ENCODE peak calls at places on chromosomes 11 and 22, in eight cellular contexts. F is bronchial epithelial cell, M is GM10248, P is progenitor cell of endocrine pancreas, B is stomach, V is tibial nerve, D is psoas muscle, G is fibroblast of lung. A is an unnamed sample.

GRCh38 chr22:19890502-19891349 is 36.1 kb upstream of the GNB1L start:
- DNase-seq in G (no peak), D (no peak), F (no peak), P (no peak), B (no peak), V (no peak), M (no peak), A (no peak)

GRCh38 chr11:65786008-65786785 is 666 bp upstream of the OVOL1 start:
- DNase-seq in M (peak), D (no peak), B (peak), P (no peak), G (no peak), V (no peak), F (no peak), A (no peak)

GRCh38 chr11:114228401-114229061 is 67.7 kb upstream of the NNMT start:
- DNase-seq in P (no peak), B (no peak), V (no peak), G (no peak), M (no peak), F (no peak), D (no peak), A (no peak)

GRCh38 chr11:35247428-35247827 is 108.5 kb downstream of the CD44 start:
- DNase-seq in F (no peak), D (no peak), V (no peak), P (no peak), G (no peak), B (peak), M (no peak), A (no peak)

GRCh38 chr11:76803811-76804600 is 20.9 kb downstream of the TSKU start:
- DNase-seq in D (no peak), P (no peak), V (peak), G (peak), B (no peak), M (peak), F (no peak), A (no peak)

GRCh38 chr11:15926071-15926470 is 430.3 kb downstream of the SOX6 start:
- DNase-seq in D (no peak), P (no peak), G (no peak), B (no peak), V (no peak), M (no peak), F (peak), A (no peak)

GRCh38 chr11:88050247-88050646 is 125.0 kb downstream of the RAB38 start:
- DNase-seq in V (no peak), M (no peak), P (no peak), F (peak), B (no peak), D (no peak), G (no peak), A (peak)

GRCh38 chr11:78187366-78188011 is 937 bp downstream of the KCTD21 start:
- DNase-seq in G (no peak), F (peak), B (no peak), P (no peak), D (no peak), M (peak), V (no peak), A (peak)

GRCh38 chr22:19634206-19634536 is 80.1 kb upstream of the SEPTIN5 start:
- DNase-seq in M (no peak), P (no peak), F (no peak), D (no peak), B (no peak), V (no peak), G (no peak), A (no peak)

GRCh38 chr11:3123316-3123715 is 41.8 kb downstream of the OSBPL5 start:
- DNase-seq in F (no peak), M (no peak), P (no peak), V (peak), B (no peak), G (peak), D (peak), A (peak)

GRCh38 chr11:2380807-2381350 is 3.8 kb downstream of the CD81 start:
- DNase-seq in G (no peak), P (no peak), V (peak), F (no peak), B (peak), D (peak), M (peak), A (no peak)

GRCh38 chr11:73680687-73681086 is 34.3 kb downstream of the PLEKHB1 start:
- DNase-seq in G (no peak), V (no peak), D (no peak), M (no peak), F (no peak), B (no peak), P (no peak), A (no peak)

GRCh38 chr11:36818410-36818809 is 220.4 kb upstream of the RAG2 start:
- DNase-seq in B (no peak), D (no peak), M (peak), P (no peak), F (no peak), V (no peak), G (no peak), A (no peak)

GRCh38 chr11:72569966-72570892 is 104.0 kb downstream of the PDE2A start:
- DNase-seq in V (no peak), P (no peak), D (no peak), F (peak), M (no peak), G (peak), B (peak), A (peak)

GRCh38 chr11:114340311-114341131 is 44.3 kb downstream of the NNMT start:
- DNase-seq in M (no peak), G (peak), V (peak), F (peak), P (no peak), D (peak), B (peak), A (peak)

GRCh38 chr11:11786771-11787170 is 55.0 kb upstream of the USP47 start:
- DNase-seq in B (no peak), D (no peak), V (peak), P (no peak), G (peak), M (no peak), F (peak), A (peak)

GRCh38 chr11:123590296-123590912 is 64.0 kb downstream of the SCN3B start:
- DNase-seq in B (peak), M (no peak), V (peak), D (peak), F (peak), G (peak), P (no peak), A (peak)

GRCh38 chr11:2765491-2765890 is 65.7 kb upstream of the KCNQ1OT1 start:
- DNase-seq in D (no peak), M (no peak), F (no peak), V (no peak), G (no peak), P (no peak), B (no peak), A (no peak)

GRCh38 chr11:76599041-76600013 is 71.2 kb downstream of the LRRC32 start:
- DNase-seq in P (no peak), D (no peak), G (peak), B (no peak), M (no peak), V (no peak), F (no peak), A (no peak)

GRCh38 chr11:87368876-87369480 is 331.2 kb downstream of the TMEM135 start:
- DNase-seq in B (no peak), F (peak), G (peak), P (no peak), D (no peak), V (no peak), M (no peak), A (no peak)

GRCh38 chr11:92269021-92269420 is 44.4 kb downstream of the FAT3 start:
- DNase-seq in V (no peak), G (peak), P (no peak), F (peak), B (no peak), M (no peak), D (no peak), A (peak)

GRCh38 chr11:122033193-122033592 is 82.8 kb downstream of the BLID start:
- DNase-seq in G (no peak), M (no peak), F (no peak), V (no peak), B (no peak), D (no peak), P (no peak), A (no peak)

GRCh38 chr11:102111011-102111786 is 952 bp downstream of the YAP1 start:
- DNase-seq in P (peak), B (peak), D (peak), G (peak), F (peak), V (peak), M (peak), A (peak)

GRCh38 chr11:43738600-43739409 is 58.3 kb downstream of the HSD17B12 start:
- DNase-seq in D (no peak), G (peak), M (no peak), F (peak), B (no peak), V (no peak), P (no peak), A (peak)

GRCh38 chr22:27378343-27378800 is 423.2 kb downstream of the MN1 start:
- DNase-seq in G (peak), F (no peak), V (no peak), P (no peak), B (no peak), M (no peak), D (no peak), A (no peak)

GRCh38 chr11:107250017-107250416 is 207.6 kb downstream of the CWF19L2 start:
- DNase-seq in F (no peak), V (no peak), P (no peak), B (no peak), M (no peak), G (no peak), D (no peak), A (no peak)
- TF ChIP-seq CTCF in F (no peak), V (no peak), P (no peak), B (no peak), M (no peak), G (no peak), D (no peak), A (no peak)

DNA sequence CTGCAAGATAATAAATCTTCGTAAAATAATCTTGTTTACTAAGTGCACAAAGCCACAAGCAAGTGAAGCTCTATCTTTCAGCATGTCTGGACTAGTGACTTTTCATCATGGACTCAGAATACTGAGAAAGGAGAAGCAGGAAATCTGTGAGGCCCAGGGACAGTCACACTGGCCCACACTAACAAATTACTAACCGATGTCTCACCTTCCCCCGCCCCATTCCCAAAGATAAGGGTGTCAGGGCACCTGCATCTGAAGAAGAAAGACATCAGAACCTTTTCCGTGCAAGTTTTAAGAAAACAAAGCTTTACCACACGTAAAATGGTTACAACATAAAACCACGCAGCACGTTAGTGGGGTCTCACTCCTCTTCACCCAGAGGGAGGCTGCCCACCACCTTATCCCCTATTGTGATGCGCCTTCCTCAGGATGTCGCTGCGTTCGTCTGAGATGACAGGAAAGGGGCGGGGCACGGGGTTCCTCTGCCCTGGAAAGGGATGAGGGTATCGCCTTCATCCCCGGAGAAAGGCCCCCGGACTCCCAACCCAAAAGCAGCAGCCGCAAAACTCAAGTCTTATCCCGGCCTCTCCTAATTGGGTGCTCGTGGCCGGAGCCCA is 603 bp downstream of the BTBD10 start:
- DNase-seq in F (peak), M (peak), V (peak), P (peak), B (peak), D (peak), G (peak), A (peak)
- TF ChIP-seq CTCF in F (no peak), M (no peak), V (no peak), P (no peak), B (no peak), D (no peak), G (no peak), A (no peak)

DNA sequence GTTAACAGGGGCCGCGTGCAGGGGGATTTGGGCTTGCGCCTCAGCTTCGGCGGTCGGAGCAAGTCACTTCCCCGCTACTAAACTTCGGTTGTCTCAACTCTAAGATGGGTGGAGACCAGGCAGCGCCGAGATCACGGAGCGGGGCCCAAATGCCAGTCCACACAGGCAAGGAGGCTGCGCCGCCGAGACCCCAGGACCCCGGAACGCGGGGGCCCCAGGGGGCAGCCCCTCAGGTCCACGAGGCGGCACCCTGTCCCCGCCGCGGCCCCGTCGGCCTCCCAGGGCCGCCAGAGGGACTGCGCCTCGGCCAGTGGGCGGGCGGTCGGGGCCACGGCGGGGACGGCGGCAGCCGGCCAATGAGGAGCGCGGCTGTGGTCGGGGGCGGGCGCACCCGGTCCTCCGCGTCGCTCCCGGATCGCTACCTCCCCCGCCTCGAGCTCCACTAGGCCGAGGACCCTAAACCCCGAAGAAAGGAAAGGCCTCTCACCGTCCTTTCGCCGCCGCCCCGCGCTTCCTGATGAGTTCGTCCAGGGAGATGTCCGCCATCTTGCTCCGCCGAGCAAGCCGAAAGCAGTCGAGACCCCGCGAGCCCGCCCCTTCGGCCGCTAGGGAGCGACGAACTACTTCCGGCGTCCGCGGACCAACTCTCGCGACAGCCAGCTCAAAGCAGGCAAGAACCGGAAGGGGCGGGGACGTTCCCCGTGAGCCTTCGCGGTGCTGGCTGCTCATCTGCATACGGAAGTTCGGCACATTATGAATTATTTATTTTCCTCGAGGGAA is at the start of gene POLDIP3:
- DNase-seq in B (peak), D (peak), M (peak), V (peak), P (peak), F (peak), G (peak), A (peak)
- TF ChIP-seq CTCF in B (no peak), D (no peak), M (peak), V (peak), P (peak), F (peak), G (no peak), A (no peak)

DNA sequence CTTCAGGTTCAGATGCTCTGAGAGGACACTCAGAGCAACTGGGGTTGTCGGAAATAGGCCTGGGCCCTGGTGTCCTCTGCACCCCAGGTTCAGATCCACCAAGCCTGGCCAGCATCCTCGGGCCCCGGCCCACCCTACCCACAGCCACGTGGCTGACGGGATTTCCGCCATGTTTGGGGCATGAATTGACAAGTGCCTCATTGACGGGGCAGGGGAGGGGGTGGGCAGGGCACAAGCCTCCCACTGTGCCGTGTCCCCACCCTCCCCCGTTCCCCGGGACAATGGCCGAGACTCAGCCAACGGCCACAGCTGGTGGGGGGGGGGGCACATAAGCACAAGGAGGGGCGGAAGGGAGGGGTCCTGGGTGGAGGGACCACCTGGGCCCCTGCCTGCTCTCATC is 8.5 kb downstream of the MYRF start:
- DNase-seq in D (no peak), M (no peak), P (no peak), F (no peak), B (no peak), V (no peak), G (no peak), A (no peak)
- TF ChIP-seq CTCF in D (no peak), M (no peak), P (no peak), F (no peak), B (no peak), V (no peak), G (no peak), A (no peak)

GRCh38 chr11:79400717-79401330 is 40.0 kb downstream of the TENM4 start:
- DNase-seq in V (no peak), P (no peak), B (peak), D (peak), F (peak), G (no peak), M (peak), A (peak)
- TF ChIP-seq CTCF in V (no peak), P (peak), B (peak), D (peak), F (peak), G (peak), M (peak), A (no peak)

GRCh38 chr11:93537767-93538261 is 5.4 kb downstream of the SMCO4 start:
- DNase-seq in M (no peak), B (peak), P (no peak), D (peak), G (peak), V (peak), F (peak), A (no peak)
- TF ChIP-seq CTCF in M (no peak), B (no peak), P (no peak), D (no peak), G (no peak), V (no peak), F (no peak), A (no peak)

GRCh38 chr11:83087035-83087434 is 15.3 kb upstream of the RAB30 start:
- DNase-seq in P (no peak), F (peak), M (no peak), B (no peak), D (no peak), G (peak), V (no peak), A (peak)
- TF ChIP-seq CTCF in P (peak), F (no peak), M (peak), B (no peak), D (peak), G (no peak), V (no peak), A (peak)

DNA sequence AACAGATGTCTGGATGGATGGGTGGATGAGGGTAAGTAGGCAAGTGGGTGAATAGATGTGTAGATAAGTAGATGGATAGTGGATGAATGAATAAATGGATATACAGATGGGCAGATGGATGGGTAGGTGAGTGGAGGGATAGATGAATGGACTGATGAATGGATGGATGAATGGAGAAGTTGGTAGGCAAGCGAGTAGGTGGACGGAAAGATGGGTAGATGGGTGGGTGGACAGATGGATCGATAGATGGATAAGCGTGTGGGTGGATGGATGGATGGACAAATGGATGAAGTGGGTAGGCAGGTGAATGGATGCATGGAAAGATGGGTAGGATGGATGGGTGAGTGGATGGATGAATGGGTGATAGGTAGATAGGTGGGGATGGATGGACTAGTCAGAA is 393.2 kb downstream of the SHANK2 start:
- DNase-seq in V (no peak), M (no peak), P (no peak), D (no peak), B (no peak), G (no peak), F (no peak), A (no peak)
- TF ChIP-seq CTCF in V (no peak), M (no peak), P (no peak), D (no peak), B (no peak), G (no peak), F (no peak), A (no peak)

GRCh38 chr11:116515666-116516184 is 257.1 kb downstream of the BUD13 start:
- DNase-seq in M (no peak), V (no peak), G (no peak), P (no peak), B (peak), F (no peak), D (no peak), A (no peak)

GRCh38 chr11:116511684-116512083 is 261.1 kb downstream of the BUD13 start:
- DNase-seq in P (no peak), F (no peak), V (no peak), M (no peak), D (no peak), G (no peak), B (peak), A (no peak)

GRCh38 chr11:116513278-116513823 is 259.4 kb downstream of the BUD13 start:
- DNase-seq in D (no peak), M (no peak), F (no peak), V (no peak), B (no peak), G (no peak), P (no peak), A (no peak)

GRCh38 chr11:116512841-116513240 is 259.9 kb downstream of the BUD13 start:
- DNase-seq in B (peak), G (no peak), P (no peak), M (no peak), F (no peak), V (no peak), D (no peak), A (no peak)

DNA sequence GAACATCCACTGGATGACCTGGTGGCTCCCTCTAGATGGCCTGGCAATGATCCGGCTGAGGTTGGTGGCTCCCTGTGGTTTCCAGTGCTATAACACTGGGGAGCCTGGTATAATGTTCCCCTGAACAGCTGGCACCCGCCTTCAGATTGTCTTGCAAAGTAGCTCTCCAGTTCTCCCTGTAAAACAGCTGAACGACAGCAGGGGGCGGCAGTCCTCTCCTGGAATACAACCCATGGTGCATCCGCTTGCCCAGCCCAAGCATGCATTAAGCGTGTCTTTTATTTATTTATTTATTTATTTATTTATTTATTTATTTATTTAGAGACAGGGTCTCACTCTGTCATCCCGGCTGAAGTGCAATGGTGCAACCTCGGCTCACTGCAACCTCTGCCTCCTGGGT is 258.9 kb downstream of the BUD13 start:
- DNase-seq in P (peak), F (peak), B (no peak), D (no peak), G (peak), V (no peak), M (peak), A (no peak)
- TF ChIP-seq CTCF in P (peak), F (peak), B (no peak), D (no peak), G (no peak), V (no peak), M (peak), A (no peak)

GRCh38 chr11:64340671-64341335 is 799 bp downstream of the CCDC88B start:
- DNase-seq in B (peak), P (no peak), D (no peak), G (no peak), M (peak), V (peak), F (no peak), A (no peak)
- TF ChIP-seq CTCF in B (no peak), P (no peak), D (no peak), G (no peak), M (no peak), V (no peak), F (peak), A (no peak)

A was measured in RWPE1.